ENCODE peak calls at places on chromosomes 4 and X, in six cellular contexts. X is HepG2, K is K562, E is GM12891, C is H1, N is GM12878. D is an unnamed sample.

GRCh38 chr4:118752551-118752950 is 67.4 kb downstream of the METTL14 start:
- DNase-seq in E (no peak), K (no peak), X (no peak), N (no peak), C (no peak), D (no peak)

GRCh38 chr4:177016541-177017141 is 223.9 kb upstream of the VEGFC start:
- DNase-seq in N (no peak), X (no peak), C (no peak), K (no peak), E (no peak), D (no peak)

GRCh38 chrX:132412208-132412607 is 76.6 kb downstream of the MBNL3 start:
- DNase-seq in N (no peak), E (no peak), C (peak), X (peak), K (no peak), D (no peak)

GRCh38 chr4:183639291-183639690 is 19.7 kb downstream of the RWDD4 start:
- DNase-seq in X (no peak), E (no peak), C (no peak), N (no peak), K (no peak), D (no peak)

GRCh38 chr4:110900206-110900769 is 277.4 kb upstream of the PITX2 start:
- DNase-seq in C (no peak), E (no peak), N (no peak), K (no peak), X (no peak), D (no peak)

GRCh38 chr4:27350161-27350560 is 489.5 kb downstream of the STIM2 start:
- DNase-seq in E (no peak), C (no peak), X (no peak), K (no peak), N (no peak), D (no peak)

GRCh38 chr4:103075894-103076776 is at the start of gene SLC9B2:
- DNase-seq in X (peak), E (peak), N (no peak), K (peak), C (peak), D (peak)

GRCh38 chr4:173506780-173507211 is 23.2 kb downstream of the HAND2 start:
- DNase-seq in K (no peak), N (no peak), C (no peak), E (no peak), X (no peak), D (no peak)

GRCh38 chr4:122458625-122459024 is 2.1 kb upstream of the IL2 start:
- DNase-seq in E (no peak), K (no peak), N (no peak), X (no peak), C (no peak), D (peak)

GRCh38 chr4:65623509-65623908 is 46.8 kb downstream of the EPHA5 start:
- DNase-seq in E (no peak), N (no peak), K (no peak), C (no peak), X (no peak), D (no peak)

GRCh38 chrX:41082783-41083182 is 2.5 kb upstream of the USP9X start:
- DNase-seq in N (no peak), E (no peak), K (no peak), X (no peak), C (no peak), D (no peak)

GRCh38 chr4:74228691-74229640 is 71.0 kb downstream of the MTHFD2L start:
- DNase-seq in N (no peak), K (peak), C (peak), E (no peak), X (peak), D (no peak)

GRCh38 chrX:97860206-97860605 is 976.5 kb downstream of the RPA4 start:
- DNase-seq in C (no peak), E (no peak), X (no peak), N (no peak), K (no peak), D (no peak)

GRCh38 chr4:44674471-44674870 is 3.7 kb upstream of the GUF1 start:
- DNase-seq in C (no peak), X (no peak), E (no peak), K (no peak), N (no peak), D (no peak)

GRCh38 chrX:149286940-149287349 is 218.2 kb downstream of the IDS start:
- DNase-seq in K (peak), N (peak), X (peak), E (peak), C (peak), D (peak)

GRCh38 chr4:82431026-82431745 is 796 bp downstream of the ENOPH1 start:
- DNase-seq in E (peak), N (no peak), X (no peak), C (no peak), K (peak), D (peak)

GRCh38 chrX:19344661-19345060 is 934 bp downstream of the PDHA1 start:
- DNase-seq in K (no peak), C (no peak), X (no peak), N (no peak), E (no peak), D (no peak)

GRCh38 chr4:85778809-85779124 is 303.8 kb downstream of the ARHGAP24 start:
- DNase-seq in C (no peak), K (no peak), X (no peak), E (no peak), N (no peak), D (no peak)

GRCh38 chr4:173420324-173420752 is 21.4 kb upstream of the SCRG1 start:
- DNase-seq in C (no peak), K (peak), E (no peak), N (no peak), X (peak), D (no peak)

GRCh38 chr4:70603856-70604255 is 11.8 kb downstream of the AMBN start:
- DNase-seq in K (no peak), N (no peak), E (no peak), C (no peak), X (no peak), D (no peak)

GRCh38 chrX:139286342-139286741 is 244.2 kb upstream of the F9 start:
- DNase-seq in K (no peak), X (no peak), C (no peak), E (no peak), N (no peak), D (no peak)

GRCh38 chr4:38994135-38994534 is 38.1 kb downstream of the TMEM156 start:
- DNase-seq in E (no peak), K (no peak), C (no peak), X (no peak), N (no peak), D (no peak)

GRCh38 chr4:108512615-108513505 is 107.5 kb upstream of the RPL34 start:
- DNase-seq in E (no peak), X (peak), N (no peak), K (peak), C (peak), D (no peak)

GRCh38 chr4:83431200-83431599 is 24.4 kb downstream of the HELQ start:
- DNase-seq in X (no peak), C (no peak), K (no peak), N (no peak), E (no peak), D (no peak)

GRCh38 chr4:184384056-184384809 is 90.1 kb downstream of the IRF2 start:
- DNase-seq in X (peak), C (no peak), K (no peak), N (peak), E (no peak), D (peak)

GRCh38 chrX:108001218-108001814 is 19.1 kb upstream of the TEX13B start:
- DNase-seq in C (no peak), N (no peak), K (no peak), X (peak), E (no peak), D (no peak)

GRCh38 chr4:38531126-38531737 is 132.8 kb upstream of the KLF3 start:
- DNase-seq in E (no peak), X (no peak), C (no peak), N (no peak), K (no peak), D (no peak)

GRCh38 chr4:165718660-165719059 is 154.4 kb upstream of the TLL1 start:
- DNase-seq in X (no peak), K (no peak), E (no peak), C (no peak), N (no peak), D (no peak)

GRCh38 chr4:165715211-165715610 is 157.8 kb upstream of the TLL1 start:
- DNase-seq in K (no peak), C (no peak), N (no peak), X (no peak), E (no peak), D (no peak)

GRCh38 chr4:165714650-165715049 is 158.4 kb upstream of the TLL1 start:
- DNase-seq in E (no peak), C (no peak), K (no peak), N (no peak), X (no peak), D (no peak)

GRCh38 chr4:165716472-165716871 is 156.6 kb upstream of the TLL1 start:
- DNase-seq in C (no peak), K (no peak), E (no peak), X (no peak), N (no peak), D (no peak)

DNA sequence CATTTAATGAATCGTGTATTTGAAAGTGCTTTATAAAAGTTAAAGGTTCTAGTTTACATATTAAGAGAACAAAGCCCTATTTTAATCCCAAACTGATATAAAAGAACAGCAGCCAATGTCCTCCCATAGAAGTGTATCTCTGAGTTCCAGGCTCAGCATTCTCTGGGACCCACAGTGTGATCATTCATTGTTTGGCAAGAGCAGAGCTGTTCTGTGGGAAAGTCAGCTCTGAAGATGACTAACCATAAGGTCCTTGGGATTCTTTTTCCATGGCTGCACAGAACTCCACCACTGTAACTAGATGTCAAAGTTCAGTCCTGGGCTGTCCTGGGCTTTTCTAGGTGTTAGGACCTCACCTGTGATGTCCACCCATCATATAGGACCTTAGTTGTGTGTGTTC is 157.0 kb upstream of the TLL1 start:
- DNase-seq in K (no peak), C (no peak), E (no peak), N (no peak), X (no peak), D (no peak)
- TF ChIP-seq TAF1 in K (no peak), C (no peak), E (no peak), N (no peak), X (no peak), D (no peak)

GRCh38 chr4:56655209-56655626 is 25.9 kb downstream of the HOPX start:
- DNase-seq in C (no peak), N (no peak), X (no peak), E (no peak), K (no peak), D (peak)

GRCh38 chr4:56655627-56656345 is 25.3 kb downstream of the HOPX start:
- DNase-seq in N (no peak), X (no peak), E (peak), K (no peak), C (peak), D (peak)

GRCh38 chr4:56654238-56654632 is 26.9 kb downstream of the HOPX start:
- DNase-seq in E (no peak), K (no peak), C (no peak), N (no peak), X (no peak), D (no peak)

GRCh38 chr4:56651071-56651384 is 30.1 kb downstream of the HOPX start:
- DNase-seq in C (no peak), E (no peak), K (no peak), N (no peak), X (no peak), D (no peak)

DNA sequence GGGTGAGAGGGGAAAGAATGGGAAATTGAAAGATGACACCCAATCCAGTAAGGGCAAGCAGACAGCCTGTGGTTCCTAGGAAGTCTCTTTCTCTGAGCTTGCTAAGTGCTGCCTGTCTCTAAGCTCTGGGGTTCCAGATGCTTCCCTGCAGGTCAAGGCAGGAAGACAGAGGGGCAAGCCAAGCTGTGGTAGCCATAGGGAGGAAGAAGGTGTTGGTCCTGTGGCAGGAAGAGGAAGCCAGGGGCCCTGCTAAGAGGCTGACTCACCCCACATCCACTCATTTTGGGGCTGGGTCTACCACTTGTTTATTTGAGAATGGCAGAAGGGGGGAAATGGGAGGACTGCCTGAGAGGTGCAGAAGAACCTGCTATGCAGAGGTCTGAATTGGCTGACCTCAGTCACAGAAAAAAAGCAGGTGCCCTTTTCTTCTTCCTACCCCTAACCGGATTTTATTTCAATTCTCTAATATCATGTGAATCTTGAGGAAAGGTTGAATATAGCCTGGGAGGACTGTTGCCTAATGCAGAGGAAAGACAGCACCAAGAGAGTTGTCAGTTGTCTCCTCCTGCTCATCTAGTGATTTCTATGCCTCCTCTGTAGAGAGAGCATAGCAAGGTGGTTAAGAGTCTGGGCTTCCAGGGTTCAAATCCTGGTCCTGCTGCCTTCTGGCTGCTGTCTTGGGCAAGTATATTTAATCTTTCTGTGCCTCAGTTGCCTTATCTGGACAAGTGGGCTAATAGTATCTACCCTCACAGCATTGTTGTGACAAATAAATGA is 27.4 kb downstream of the HOPX start:
- DNase-seq in N (no peak), E (no peak), K (no peak), X (no peak), C (no peak), D (no peak)
- TF ChIP-seq POLR2A in N (no peak), E (no peak), K (no peak), X (no peak), C (no peak), D (no peak)

DNA sequence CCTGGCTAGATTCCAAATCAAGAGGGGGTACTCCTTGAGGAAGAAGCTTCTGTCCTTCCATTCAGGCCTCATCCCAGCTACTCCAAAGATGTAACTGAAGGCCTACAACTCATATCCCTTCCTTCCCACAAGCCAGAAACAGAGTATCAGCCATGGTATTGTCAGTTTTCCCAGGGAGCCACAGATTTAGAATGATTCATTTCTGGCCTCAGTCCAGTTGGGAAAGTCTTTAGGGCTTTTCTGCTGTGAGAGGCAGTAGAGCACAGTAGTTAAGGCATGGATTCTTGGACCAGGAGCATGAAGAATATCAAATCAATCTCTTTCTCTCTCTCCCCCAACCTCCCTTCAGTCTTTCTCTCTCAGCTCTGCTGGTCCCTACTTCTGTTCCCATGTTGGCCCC is 505.0 kb downstream of the BCOR start:
- DNase-seq in N (no peak), K (no peak), E (no peak), X (no peak), C (no peak), D (no peak)
- TF ChIP-seq TAF1 in N (no peak), K (no peak), E (no peak), X (no peak), C (no peak), D (no peak)

GRCh38 chrX:154368630-154369452 is 5.6 kb downstream of the FLNA start:
- DNase-seq in K (peak), X (peak), N (peak), E (peak), C (no peak), D (no peak)
- TF ChIP-seq POLR2A in K (peak), X (no peak), N (peak), E (no peak), C (no peak), D (peak)

GRCh38 chr4:113635739-113636437 is 125.7 kb downstream of the CAMK2D start:
- DNase-seq in E (no peak), X (no peak), K (no peak), C (no peak), N (no peak), D (no peak)
- TF ChIP-seq TAF1 in E (no peak), X (no peak), K (no peak), C (no peak), N (no peak), D (no peak)

DNA sequence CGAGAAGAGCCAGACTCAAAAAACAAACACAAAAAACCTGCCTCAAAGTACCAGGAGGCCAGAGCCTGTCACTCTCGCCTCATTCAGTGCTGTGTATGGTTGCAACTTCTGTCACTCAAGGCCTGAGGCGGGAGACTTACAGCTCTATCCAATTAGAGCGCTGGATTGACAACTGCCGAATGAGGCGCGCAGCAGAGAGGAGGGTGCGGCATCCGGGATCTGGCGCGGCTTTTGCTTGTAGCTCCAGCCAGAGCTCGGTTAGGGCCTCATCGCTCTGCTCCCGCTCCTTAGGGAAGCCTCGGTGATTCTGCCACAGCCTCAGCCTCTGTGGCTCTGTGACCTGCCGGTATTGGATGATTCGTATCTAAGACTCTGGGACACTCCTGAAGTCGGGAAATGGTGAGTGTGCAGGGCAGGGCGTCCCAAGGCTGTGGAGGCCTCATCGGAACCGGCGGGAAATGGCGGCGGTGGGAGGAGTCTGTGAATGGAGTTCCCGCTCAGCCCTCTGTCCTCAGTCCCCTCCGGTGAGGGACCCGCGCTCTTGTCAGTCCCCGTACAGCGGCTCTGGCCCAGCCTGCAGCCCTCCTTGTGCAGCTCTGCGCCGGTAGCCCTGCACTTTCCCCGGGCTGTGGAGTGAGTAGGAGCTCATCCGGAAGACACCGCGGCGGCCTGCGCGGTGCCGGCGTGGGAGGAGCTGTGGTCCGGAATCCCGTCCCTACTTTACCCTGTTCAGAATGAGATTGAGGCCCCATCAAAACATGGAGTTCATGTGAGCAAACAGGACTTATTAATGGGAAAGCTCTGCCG is at the start of gene ZNF718:
- DNase-seq in N (peak), X (no peak), C (peak), K (peak), E (peak), D (peak)
- TF ChIP-seq POLR2A in N (peak), X (no peak), C (peak), K (peak), E (peak), D (peak)

GRCh38 chr4:93243262-93243661 is 585.3 kb upstream of the ATOH1 start:
- DNase-seq in K (no peak), C (no peak), E (no peak), X (no peak), N (no peak), D (no peak)
- TF ChIP-seq TAF1 in K (no peak), C (no peak), E (no peak), X (no peak), N (no peak), D (no peak)

GRCh38 chr4:10173754-10174749 is 57.5 kb upstream of the WDR1 start:
- DNase-seq in N (no peak), E (no peak), K (no peak), X (no peak), C (no peak), D (no peak)

GRCh38 chr4:10175626-10176025 is 59.0 kb upstream of the WDR1 start:
- DNase-seq in C (no peak), X (no peak), N (no peak), K (no peak), E (no peak), D (no peak)

GRCh38 chr4:10172278-10173038 is 55.9 kb upstream of the WDR1 start:
- DNase-seq in E (no peak), X (no peak), K (no peak), N (no peak), C (no peak), D (no peak)

GRCh38 chr4:10171055-10171454 is 54.5 kb upstream of the WDR1 start:
- DNase-seq in C (no peak), E (no peak), K (no peak), X (no peak), N (no peak), D (no peak)

GRCh38 chr4:10173039-10173753 is 56.6 kb upstream of the WDR1 start:
- DNase-seq in C (no peak), E (no peak), X (no peak), N (no peak), K (peak), D (no peak)
- TF ChIP-seq POLR2A in C (no peak), E (no peak), X (no peak), N (no peak), K (no peak), D (no peak)

DNA sequence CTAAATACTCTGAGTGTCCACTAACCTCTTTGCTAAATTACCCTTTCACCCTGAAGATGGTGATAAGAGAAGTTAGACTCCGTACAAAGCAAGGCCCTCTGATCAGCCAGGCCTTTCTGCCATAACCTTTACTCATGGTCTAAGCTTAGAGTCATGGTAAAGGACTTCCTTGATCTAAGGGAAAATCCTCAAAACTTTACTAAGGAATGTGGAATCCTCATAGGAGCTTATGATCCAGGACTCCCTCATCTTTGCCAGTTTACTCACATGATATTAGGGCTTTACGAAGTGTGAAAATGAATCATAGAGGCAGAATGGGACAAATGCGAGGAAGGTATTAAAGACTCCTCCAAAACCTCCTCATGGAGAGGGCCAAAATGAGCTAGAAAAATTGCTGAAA is 7.9 kb upstream of the FAM13A start:
- DNase-seq in X (no peak), E (no peak), N (no peak), C (no peak), K (no peak), D (no peak)
- TF ChIP-seq TAF1 in X (no peak), E (no peak), N (no peak), C (no peak), K (no peak), D (no peak)